ENCODE peak calls at places on chromosomes 13 and 19, in four cellular contexts. V is GM23338, M is progenitor cell of endocrine pancreas, Q is astrocyte of the spinal cord. L is an unnamed sample.

GRCh38 chr19:12766051-12766521 is 9.3 kb downstream of the HOOK2 start:
- DNase-seq in Q (peak; percentile 82), M (peak; percentile 70), V (peak; percentile 88), L (no peak)

GRCh38 chr19:58554494-58555368 is at the start of gene CHMP2A:
- DNase-seq in M (peak; percentile 96), Q (peak; percentile 98), V (peak; percentile 99), L (peak; percentile 97)

GRCh38 chr19:56637976-56638555 is 4.9 kb upstream of the SMIM17 start:
- DNase-seq in V (peak; percentile 91), M (peak; percentile 14), Q (peak; percentile 77), L (peak; percentile 38)

GRCh38 chr13:94369862-94370491 is 109.5 kb downstream of the DCT start:
- DNase-seq in V (no peak), M (no peak), Q (no peak), L (no peak)

GRCh38 chr19:38039966-38040365 is 133.0 kb downstream of the SIPA1L3 start:
- DNase-seq in M (no peak), V (no peak), Q (peak; percentile 92), L (peak; percentile 66)

GRCh38 chr19:42229855-42230331 is 9.8 kb downstream of the ZNF526 start:
- DNase-seq in M (no peak), Q (no peak), V (no peak), L (no peak)

GRCh38 chr19:50252111-50252886 is 48.9 kb downstream of the MYH14 start:
- DNase-seq in M (no peak), V (peak; percentile 69), Q (no peak), L (no peak)

GRCh38 chr13:101942038-101942437 is 459.8 kb downstream of the FGF14 start:
- DNase-seq in V (peak; percentile 76), M (no peak), Q (peak; percentile 62), L (peak; percentile 20)

GRCh38 chr13:90068658-90069057 is 1278.8 kb upstream of the MIR17HG start:
- DNase-seq in V (no peak), Q (no peak), M (no peak), L (no peak)

GRCh38 chr19:1177322-1178114 is 3.5 kb upstream of the SBNO2 start:
- DNase-seq in V (no peak), Q (peak; percentile 93), M (no peak), L (peak; percentile 94)

GRCh38 chr13:93927431-93927830 is 552.1 kb downstream of the DCT start:
- DNase-seq in M (no peak), Q (no peak), V (no peak), L (no peak)

GRCh38 chr13:29587645-29588044 is 7.8 kb downstream of the SLC7A1 start:
- DNase-seq in Q (no peak), M (no peak), V (no peak), L (no peak)

GRCh38 chr13:29589234-29589633 is 6.3 kb downstream of the SLC7A1 start:
- DNase-seq in M (no peak), Q (peak; percentile 72), V (no peak), L (no peak)

GRCh38 chr13:29593605-29594297 is 1.7 kb downstream of the SLC7A1 start:
- DNase-seq in M (no peak), V (no peak), Q (no peak), L (no peak)

GRCh38 chr13:29591310-29591709 is 4.2 kb downstream of the SLC7A1 start:
- DNase-seq in V (no peak), Q (peak; percentile 75), M (no peak), L (no peak)

GRCh38 chr13:29589967-29590366 is 5.5 kb downstream of the SLC7A1 start:
- DNase-seq in M (no peak), Q (no peak), V (peak; percentile 62), L (no peak)
- TF ChIP-seq CTCF in M (peak; percentile 19), Q (peak; percentile 30), V (peak; percentile 74), L (no peak)

GRCh38 chr13:22569830-22570229 is 610.9 kb upstream of the SGCG start:
- DNase-seq in V (no peak), Q (no peak), M (no peak), L (no peak)
- TF ChIP-seq CTCF in V (no peak), Q (no peak), M (peak; percentile 23), L (no peak)

DNA sequence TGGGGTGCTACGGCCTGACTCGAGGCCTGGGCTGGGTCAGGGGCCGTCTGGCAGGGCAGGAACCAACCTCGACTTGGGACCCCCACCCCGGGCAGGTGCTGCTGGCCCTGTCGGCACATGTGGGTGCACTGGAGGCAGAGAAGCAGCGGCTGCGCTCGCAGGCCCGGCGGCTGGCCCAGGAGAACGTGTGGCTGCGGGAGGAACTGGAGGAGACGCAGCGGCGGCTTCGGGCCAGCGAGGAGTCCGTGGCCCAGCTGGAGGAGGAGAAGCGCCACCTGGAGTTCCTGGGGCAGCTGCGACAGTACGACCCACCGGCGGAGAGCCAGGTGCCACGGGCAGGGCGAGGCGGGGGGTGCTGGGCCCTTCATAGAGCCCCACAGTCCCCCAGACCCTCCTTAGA is 5.9 kb downstream of the KLC3 start:
- DNase-seq in Q (no peak), V (peak; percentile 80), M (no peak), L (no peak)
- TF ChIP-seq CTCF in Q (no peak), V (peak; percentile 64), M (no peak), L (no peak)

GRCh38 chr19:39147480-39147879 is 21.9 kb downstream of the PAK4 start:
- DNase-seq in V (no peak), Q (no peak), M (no peak), L (no peak)

GRCh38 chr19:39144487-39145071 is 19.0 kb downstream of the PAK4 start:
- DNase-seq in V (peak; percentile 46), M (no peak), Q (peak; percentile 31), L (no peak)

GRCh38 chr19:39146091-39146490 is 20.5 kb downstream of the PAK4 start:
- DNase-seq in M (no peak), V (no peak), Q (no peak), L (no peak)

GRCh38 chr19:39146686-39147450 is 21.3 kb downstream of the PAK4 start:
- DNase-seq in Q (no peak), V (peak; percentile 51), M (no peak), L (no peak)

DNA sequence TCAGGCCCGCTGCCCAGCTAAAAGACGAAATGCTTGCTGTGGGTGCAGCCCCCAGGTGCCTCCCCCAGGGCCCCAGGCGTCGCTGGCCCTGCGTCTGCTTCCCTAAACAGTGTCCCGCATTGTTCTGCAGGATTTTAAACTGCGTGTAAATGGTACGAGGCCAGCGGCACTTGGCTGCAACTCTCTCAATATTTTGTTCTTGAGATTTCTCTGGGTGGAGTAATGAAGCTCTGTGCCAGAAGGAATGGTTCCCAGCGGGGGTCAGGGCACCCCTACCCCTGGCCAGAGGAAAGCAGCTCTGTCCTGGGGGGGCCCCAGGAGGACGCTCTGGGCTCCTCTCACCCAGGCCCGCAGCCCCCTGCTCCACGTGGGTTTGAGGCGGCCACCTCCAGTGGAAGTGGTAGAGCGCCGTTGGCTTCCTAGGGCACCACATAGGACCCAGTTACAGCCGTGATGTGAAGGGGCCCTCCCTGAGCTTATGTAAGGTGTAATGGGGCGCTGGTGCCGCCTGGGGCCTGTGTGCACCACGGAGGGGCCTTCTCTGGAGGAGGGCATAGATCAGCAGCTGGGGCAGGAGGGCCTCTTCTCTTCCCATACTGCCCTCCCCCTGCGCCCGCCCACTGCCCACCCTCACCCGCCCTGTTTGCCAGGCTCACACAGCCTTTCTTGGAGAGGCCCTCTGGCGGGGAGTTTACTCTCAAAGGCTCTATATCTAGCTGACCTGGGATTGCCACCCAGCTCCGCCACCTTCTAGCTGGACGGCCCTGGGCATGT is 19.8 kb downstream of the PAK4 start:
- DNase-seq in Q (peak; percentile 31), V (no peak), M (no peak), L (no peak)
- TF ChIP-seq CTCF in Q (peak; percentile 43), V (no peak), M (no peak), L (no peak)

DNA sequence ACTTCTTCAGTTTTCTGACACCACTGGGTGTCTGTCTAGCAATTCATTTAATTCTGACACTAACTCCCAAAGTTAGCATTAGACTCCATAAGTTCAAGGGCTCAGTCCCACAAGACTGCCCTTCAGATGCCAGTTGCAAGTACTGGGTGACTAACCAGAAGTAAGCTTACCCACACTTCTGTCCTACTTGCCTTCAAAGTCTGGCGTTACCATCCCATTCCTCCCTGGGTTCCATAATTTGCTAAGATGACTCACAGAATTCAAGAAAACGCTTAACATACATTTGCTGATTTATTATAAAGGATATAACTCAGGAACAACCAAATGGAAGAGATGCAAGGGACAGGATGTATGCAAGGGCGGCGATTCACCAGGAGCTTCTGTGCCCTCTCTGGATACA is 45.5 kb upstream of the NPAS1 start:
- DNase-seq in V (no peak), Q (no peak), M (no peak), L (no peak)
- TF ChIP-seq CTCF in V (no peak), Q (no peak), M (no peak), L (no peak)

DNA sequence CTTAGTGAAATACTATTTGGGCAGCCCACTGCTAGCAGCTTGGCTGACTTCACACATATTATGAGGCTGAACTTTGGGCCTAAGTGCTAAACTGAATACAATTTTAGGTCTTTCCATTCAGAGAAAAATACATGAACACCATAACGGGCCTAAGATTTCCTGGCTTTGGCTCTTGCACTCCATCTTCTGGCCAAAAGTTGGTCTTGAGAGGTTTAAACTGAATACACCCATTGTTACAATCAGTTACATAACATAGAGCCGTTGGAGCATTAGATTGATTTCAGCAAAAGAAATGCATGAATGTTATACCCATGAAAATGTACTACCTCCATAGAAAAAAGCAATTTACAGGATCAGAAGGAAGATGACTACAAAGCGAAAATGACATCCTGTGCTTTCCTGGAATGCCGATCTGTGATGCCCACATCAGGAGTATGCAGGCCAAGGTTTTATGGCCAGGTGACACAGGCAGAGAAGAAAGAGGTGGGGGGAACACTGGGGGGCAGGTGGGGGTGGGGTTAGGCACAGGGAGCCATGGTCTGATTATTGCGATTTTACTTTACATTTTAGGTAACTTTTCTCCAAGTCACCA is 11.1 kb upstream of the SHISA2 start:
- DNase-seq in M (no peak), V (peak; percentile 74), Q (peak; percentile 75), L (peak; percentile 50)
- TF ChIP-seq CTCF in M (peak; percentile 83), V (peak; percentile 85), Q (peak; percentile 80), L (peak; percentile 75)